ENCODE peak calls at places on chromosomes 2 and 18, in eight cellular contexts. One of them, this sample, is unnamed.

GRCh38 chr18:11752116-11752911 is 63.2 kb downstream of the GNAL start:
- DNase-seq in CD8-positive, alpha-beta T cell: no peak
- DNase-seq in dermis blood vessel endothelial cell: peak; percentile 22
- DNase-seq in effector memory CD8-positive, alpha-beta T cell: no peak
- DNase-seq in nucleus accumbens: no peak
- DNase-seq in posterior cingulate gyrus: peak; percentile 70
- DNase-seq in stimulated activated CD4-positive, alpha-beta T cell treated with anti-CD3 and anti-CD28 coated beads, Interleukin-4, amount 100 ng/mL, for 1 hour: no peak
- DNase-seq in upper lobe of right lung: no peak
- DNase-seq in this sample: peak; percentile 80

GRCh38 chr2:88874063-88874657 is 182.7 kb downstream of the RPIA start:
- DNase-seq in posterior cingulate gyrus: no peak
- DNase-seq in CD8-positive, alpha-beta T cell: no peak
- DNase-seq in effector memory CD8-positive, alpha-beta T cell: peak; percentile 16
- DNase-seq in nucleus accumbens: no peak
- DNase-seq in stimulated activated CD4-positive, alpha-beta T cell treated with anti-CD3 and anti-CD28 coated beads, Interleukin-4, amount 100 ng/mL, for 1 hour: peak; percentile 18
- DNase-seq in upper lobe of right lung: no peak
- DNase-seq in dermis blood vessel endothelial cell: peak; percentile 84
- DNase-seq in this sample: peak; percentile 62

GRCh38 chr2:179559108-179559806 is 294.6 kb upstream of the SESTD1 start:
- DNase-seq in upper lobe of right lung: no peak
- DNase-seq in stimulated activated CD4-positive, alpha-beta T cell treated with anti-CD3 and anti-CD28 coated beads, Interleukin-4, amount 100 ng/mL, for 1 hour: no peak
- DNase-seq in dermis blood vessel endothelial cell: no peak
- DNase-seq in posterior cingulate gyrus: no peak
- DNase-seq in nucleus accumbens: no peak
- DNase-seq in effector memory CD8-positive, alpha-beta T cell: no peak
- DNase-seq in CD8-positive, alpha-beta T cell: no peak
- DNase-seq in this sample: no peak

GRCh38 chr18:49893036-49893435 is 79.7 kb upstream of the ACAA2 start:
- DNase-seq in stimulated activated CD4-positive, alpha-beta T cell treated with anti-CD3 and anti-CD28 coated beads, Interleukin-4, amount 100 ng/mL, for 1 hour: no peak
- DNase-seq in upper lobe of right lung: peak; percentile 7
- DNase-seq in nucleus accumbens: no peak
- DNase-seq in effector memory CD8-positive, alpha-beta T cell: no peak
- DNase-seq in dermis blood vessel endothelial cell: no peak
- DNase-seq in posterior cingulate gyrus: no peak
- DNase-seq in CD8-positive, alpha-beta T cell: no peak
- DNase-seq in this sample: peak; percentile 68

GRCh38 chr18:58682429-58683069 is 11.3 kb downstream of the MALT1 start:
- DNase-seq in nucleus accumbens: no peak
- DNase-seq in effector memory CD8-positive, alpha-beta T cell: no peak
- DNase-seq in posterior cingulate gyrus: no peak
- DNase-seq in stimulated activated CD4-positive, alpha-beta T cell treated with anti-CD3 and anti-CD28 coated beads, Interleukin-4, amount 100 ng/mL, for 1 hour: no peak
- DNase-seq in dermis blood vessel endothelial cell: peak; percentile 75
- DNase-seq in upper lobe of right lung: no peak
- DNase-seq in CD8-positive, alpha-beta T cell: no peak
- DNase-seq in this sample: peak; percentile 38

GRCh38 chr2:235584269-235585007 is 90.6 kb downstream of the AGAP1 start:
- DNase-seq in CD8-positive, alpha-beta T cell: no peak
- DNase-seq in upper lobe of right lung: no peak
- DNase-seq in posterior cingulate gyrus: no peak
- DNase-seq in stimulated activated CD4-positive, alpha-beta T cell treated with anti-CD3 and anti-CD28 coated beads, Interleukin-4, amount 100 ng/mL, for 1 hour: no peak
- DNase-seq in nucleus accumbens: no peak
- DNase-seq in dermis blood vessel endothelial cell: no peak
- DNase-seq in effector memory CD8-positive, alpha-beta T cell: no peak
- DNase-seq in this sample: no peak

GRCh38 chr2:3578987-3579386 is 3.9 kb downstream of the RPS7 start:
- DNase-seq in dermis blood vessel endothelial cell: no peak
- DNase-seq in effector memory CD8-positive, alpha-beta T cell: no peak
- DNase-seq in nucleus accumbens: no peak
- DNase-seq in upper lobe of right lung: no peak
- DNase-seq in posterior cingulate gyrus: no peak
- DNase-seq in CD8-positive, alpha-beta T cell: no peak
- DNase-seq in stimulated activated CD4-positive, alpha-beta T cell treated with anti-CD3 and anti-CD28 coated beads, Interleukin-4, amount 100 ng/mL, for 1 hour: no peak
- DNase-seq in this sample: no peak

GRCh38 chr2:118013221-118013723 is 598 bp downstream of the CCDC93 start:
- DNase-seq in nucleus accumbens: peak; percentile 26
- DNase-seq in stimulated activated CD4-positive, alpha-beta T cell treated with anti-CD3 and anti-CD28 coated beads, Interleukin-4, amount 100 ng/mL, for 1 hour: peak; percentile 30
- DNase-seq in CD8-positive, alpha-beta T cell: peak; percentile 58
- DNase-seq in effector memory CD8-positive, alpha-beta T cell: peak; percentile 27
- DNase-seq in dermis blood vessel endothelial cell: peak; percentile 36
- DNase-seq in upper lobe of right lung: peak; percentile 86
- DNase-seq in posterior cingulate gyrus: peak; percentile 80
- DNase-seq in this sample: peak; percentile 40

GRCh38 chr18:13808294-13809024 is 15.5 kb upstream of the MC5R start:
- DNase-seq in dermis blood vessel endothelial cell: no peak
- DNase-seq in CD8-positive, alpha-beta T cell: no peak
- DNase-seq in upper lobe of right lung: no peak
- DNase-seq in stimulated activated CD4-positive, alpha-beta T cell treated with anti-CD3 and anti-CD28 coated beads, Interleukin-4, amount 100 ng/mL, for 1 hour: no peak
- DNase-seq in effector memory CD8-positive, alpha-beta T cell: no peak
- DNase-seq in posterior cingulate gyrus: no peak
- DNase-seq in nucleus accumbens: no peak
- DNase-seq in this sample: peak; percentile 28

GRCh38 chr2:33437297-33437696 is 39.2 kb upstream of the RASGRP3 start:
- DNase-seq in nucleus accumbens: no peak
- DNase-seq in effector memory CD8-positive, alpha-beta T cell: no peak
- DNase-seq in posterior cingulate gyrus: no peak
- DNase-seq in dermis blood vessel endothelial cell: peak; percentile 53
- DNase-seq in stimulated activated CD4-positive, alpha-beta T cell treated with anti-CD3 and anti-CD28 coated beads, Interleukin-4, amount 100 ng/mL, for 1 hour: no peak
- DNase-seq in upper lobe of right lung: no peak
- DNase-seq in CD8-positive, alpha-beta T cell: no peak
- DNase-seq in this sample: no peak

GRCh38 chr2:191020742-191021381 is 6.9 kb upstream of the STAT1 start:
- DNase-seq in upper lobe of right lung: no peak
- DNase-seq in nucleus accumbens: no peak
- DNase-seq in posterior cingulate gyrus: no peak
- DNase-seq in stimulated activated CD4-positive, alpha-beta T cell treated with anti-CD3 and anti-CD28 coated beads, Interleukin-4, amount 100 ng/mL, for 1 hour: peak; percentile 49
- DNase-seq in effector memory CD8-positive, alpha-beta T cell: no peak
- DNase-seq in CD8-positive, alpha-beta T cell: no peak
- DNase-seq in dermis blood vessel endothelial cell: peak; percentile 49
- DNase-seq in this sample: no peak

GRCh38 chr2:202406445-202406967 is 30.4 kb downstream of the BMPR2 start:
- DNase-seq in nucleus accumbens: no peak
- DNase-seq in posterior cingulate gyrus: no peak
- DNase-seq in stimulated activated CD4-positive, alpha-beta T cell treated with anti-CD3 and anti-CD28 coated beads, Interleukin-4, amount 100 ng/mL, for 1 hour: no peak
- DNase-seq in CD8-positive, alpha-beta T cell: no peak
- DNase-seq in effector memory CD8-positive, alpha-beta T cell: no peak
- DNase-seq in dermis blood vessel endothelial cell: no peak
- DNase-seq in upper lobe of right lung: no peak
- DNase-seq in this sample: no peak

GRCh38 chr2:15158117-15158516 is 403.0 kb downstream of the NBAS start:
- DNase-seq in effector memory CD8-positive, alpha-beta T cell: no peak
- DNase-seq in posterior cingulate gyrus: no peak
- DNase-seq in CD8-positive, alpha-beta T cell: no peak
- DNase-seq in upper lobe of right lung: no peak
- DNase-seq in dermis blood vessel endothelial cell: no peak
- DNase-seq in nucleus accumbens: no peak
- DNase-seq in stimulated activated CD4-positive, alpha-beta T cell treated with anti-CD3 and anti-CD28 coated beads, Interleukin-4, amount 100 ng/mL, for 1 hour: no peak
- DNase-seq in this sample: peak; percentile 51

GRCh38 chr2:59584958-59585357 is 968.5 kb downstream of the BCL11A start:
- DNase-seq in dermis blood vessel endothelial cell: no peak
- DNase-seq in stimulated activated CD4-positive, alpha-beta T cell treated with anti-CD3 and anti-CD28 coated beads, Interleukin-4, amount 100 ng/mL, for 1 hour: no peak
- DNase-seq in effector memory CD8-positive, alpha-beta T cell: no peak
- DNase-seq in nucleus accumbens: no peak
- DNase-seq in CD8-positive, alpha-beta T cell: no peak
- DNase-seq in upper lobe of right lung: no peak
- DNase-seq in posterior cingulate gyrus: no peak
- DNase-seq in this sample: peak; percentile 80

GRCh38 chr2:79792097-79792496 is 279.2 kb downstream of the CTNNA2 start:
- DNase-seq in upper lobe of right lung: no peak
- DNase-seq in posterior cingulate gyrus: no peak
- DNase-seq in nucleus accumbens: no peak
- DNase-seq in effector memory CD8-positive, alpha-beta T cell: no peak
- DNase-seq in dermis blood vessel endothelial cell: no peak
- DNase-seq in stimulated activated CD4-positive, alpha-beta T cell treated with anti-CD3 and anti-CD28 coated beads, Interleukin-4, amount 100 ng/mL, for 1 hour: no peak
- DNase-seq in CD8-positive, alpha-beta T cell: no peak
- DNase-seq in this sample: no peak

GRCh38 chr2:107804608-107805498 is 21.8 kb upstream of the RGPD4 start:
- DNase-seq in effector memory CD8-positive, alpha-beta T cell: no peak
- DNase-seq in stimulated activated CD4-positive, alpha-beta T cell treated with anti-CD3 and anti-CD28 coated beads, Interleukin-4, amount 100 ng/mL, for 1 hour: no peak
- DNase-seq in CD8-positive, alpha-beta T cell: no peak
- DNase-seq in upper lobe of right lung: no peak
- DNase-seq in dermis blood vessel endothelial cell: no peak
- DNase-seq in nucleus accumbens: no peak
- DNase-seq in posterior cingulate gyrus: no peak
- DNase-seq in this sample: no peak

GRCh38 chr2:63801455-63801854 is 40.2 kb upstream of the UGP2 start:
- DNase-seq in CD8-positive, alpha-beta T cell: no peak
- DNase-seq in upper lobe of right lung: no peak
- DNase-seq in posterior cingulate gyrus: no peak
- DNase-seq in nucleus accumbens: no peak
- DNase-seq in stimulated activated CD4-positive, alpha-beta T cell treated with anti-CD3 and anti-CD28 coated beads, Interleukin-4, amount 100 ng/mL, for 1 hour: no peak
- DNase-seq in dermis blood vessel endothelial cell: no peak
- DNase-seq in effector memory CD8-positive, alpha-beta T cell: no peak
- DNase-seq in this sample: no peak

GRCh38 chr18:58909521-58909920 is 44.8 kb downstream of the ZNF532 start:
- DNase-seq in posterior cingulate gyrus: no peak
- DNase-seq in nucleus accumbens: no peak
- DNase-seq in effector memory CD8-positive, alpha-beta T cell: no peak
- DNase-seq in upper lobe of right lung: no peak
- DNase-seq in stimulated activated CD4-positive, alpha-beta T cell treated with anti-CD3 and anti-CD28 coated beads, Interleukin-4, amount 100 ng/mL, for 1 hour: no peak
- DNase-seq in CD8-positive, alpha-beta T cell: no peak
- DNase-seq in dermis blood vessel endothelial cell: no peak
- DNase-seq in this sample: no peak

GRCh38 chr2:120765911-120766757 is 30.5 kb downstream of the GLI2 start:
- DNase-seq in effector memory CD8-positive, alpha-beta T cell: no peak
- DNase-seq in posterior cingulate gyrus: peak; percentile 41
- DNase-seq in stimulated activated CD4-positive, alpha-beta T cell treated with anti-CD3 and anti-CD28 coated beads, Interleukin-4, amount 100 ng/mL, for 1 hour: no peak
- DNase-seq in upper lobe of right lung: peak; percentile 80
- DNase-seq in CD8-positive, alpha-beta T cell: no peak
- DNase-seq in dermis blood vessel endothelial cell: peak; percentile 44
- DNase-seq in nucleus accumbens: no peak
- DNase-seq in this sample: peak; percentile 97

GRCh38 chr2:120460511-120460910 is 114.6 kb downstream of the INHBB start:
- DNase-seq in dermis blood vessel endothelial cell: no peak
- DNase-seq in effector memory CD8-positive, alpha-beta T cell: no peak
- DNase-seq in nucleus accumbens: no peak
- DNase-seq in upper lobe of right lung: peak; percentile 33
- DNase-seq in posterior cingulate gyrus: peak; percentile 9
- DNase-seq in CD8-positive, alpha-beta T cell: no peak
- DNase-seq in stimulated activated CD4-positive, alpha-beta T cell treated with anti-CD3 and anti-CD28 coated beads, Interleukin-4, amount 100 ng/mL, for 1 hour: no peak
- DNase-seq in this sample: no peak

GRCh38 chr2:191857406-191857805 is 10.5 kb upstream of the CAVIN2 start:
- DNase-seq in nucleus accumbens: no peak
- DNase-seq in dermis blood vessel endothelial cell: peak; percentile 97
- DNase-seq in effector memory CD8-positive, alpha-beta T cell: no peak
- DNase-seq in upper lobe of right lung: no peak
- DNase-seq in stimulated activated CD4-positive, alpha-beta T cell treated with anti-CD3 and anti-CD28 coated beads, Interleukin-4, amount 100 ng/mL, for 1 hour: no peak
- DNase-seq in CD8-positive, alpha-beta T cell: no peak
- DNase-seq in posterior cingulate gyrus: no peak
- DNase-seq in this sample: no peak

GRCh38 chr2:69933839-69934613 is 19.1 kb downstream of the MXD1 start:
- DNase-seq in upper lobe of right lung: no peak
- DNase-seq in posterior cingulate gyrus: no peak
- DNase-seq in nucleus accumbens: no peak
- DNase-seq in effector memory CD8-positive, alpha-beta T cell: no peak
- DNase-seq in stimulated activated CD4-positive, alpha-beta T cell treated with anti-CD3 and anti-CD28 coated beads, Interleukin-4, amount 100 ng/mL, for 1 hour: no peak
- DNase-seq in CD8-positive, alpha-beta T cell: no peak
- DNase-seq in dermis blood vessel endothelial cell: peak; percentile 77
- DNase-seq in this sample: no peak

GRCh38 chr2:218168016-218168415 is 1.3 kb upstream of the CXCR1 start:
- DNase-seq in upper lobe of right lung: no peak
- DNase-seq in posterior cingulate gyrus: no peak
- DNase-seq in nucleus accumbens: no peak
- DNase-seq in stimulated activated CD4-positive, alpha-beta T cell treated with anti-CD3 and anti-CD28 coated beads, Interleukin-4, amount 100 ng/mL, for 1 hour: no peak
- DNase-seq in CD8-positive, alpha-beta T cell: no peak
- DNase-seq in dermis blood vessel endothelial cell: no peak
- DNase-seq in effector memory CD8-positive, alpha-beta T cell: no peak
- DNase-seq in this sample: no peak

GRCh38 chr2:159410276-159410675 is 123.8 kb upstream of the WDSUB1 start:
- DNase-seq in stimulated activated CD4-positive, alpha-beta T cell treated with anti-CD3 and anti-CD28 coated beads, Interleukin-4, amount 100 ng/mL, for 1 hour: no peak
- DNase-seq in effector memory CD8-positive, alpha-beta T cell: no peak
- DNase-seq in CD8-positive, alpha-beta T cell: no peak
- DNase-seq in upper lobe of right lung: no peak
- DNase-seq in nucleus accumbens: no peak
- DNase-seq in dermis blood vessel endothelial cell: no peak
- DNase-seq in posterior cingulate gyrus: no peak
- DNase-seq in this sample: peak; percentile 2

GRCh38 chr2:133710613-133711012 is 142.3 kb upstream of the NCKAP5 start:
- DNase-seq in posterior cingulate gyrus: no peak
- DNase-seq in dermis blood vessel endothelial cell: no peak
- DNase-seq in upper lobe of right lung: no peak
- DNase-seq in stimulated activated CD4-positive, alpha-beta T cell treated with anti-CD3 and anti-CD28 coated beads, Interleukin-4, amount 100 ng/mL, for 1 hour: no peak
- DNase-seq in nucleus accumbens: no peak
- DNase-seq in CD8-positive, alpha-beta T cell: no peak
- DNase-seq in effector memory CD8-positive, alpha-beta T cell: no peak
- DNase-seq in this sample: no peak

GRCh38 chr2:58427572-58428285 is 186.6 kb upstream of the FANCL start:
- DNase-seq in dermis blood vessel endothelial cell: peak; percentile 42
- DNase-seq in CD8-positive, alpha-beta T cell: no peak
- DNase-seq in upper lobe of right lung: no peak
- DNase-seq in effector memory CD8-positive, alpha-beta T cell: no peak
- DNase-seq in posterior cingulate gyrus: peak; percentile 89
- DNase-seq in nucleus accumbens: peak; percentile 49
- DNase-seq in stimulated activated CD4-positive, alpha-beta T cell treated with anti-CD3 and anti-CD28 coated beads, Interleukin-4, amount 100 ng/mL, for 1 hour: no peak
- DNase-seq in this sample: peak; percentile 84

GRCh38 chr2:96923201-96923600 is 53.3 kb upstream of the SEMA4C start:
- DNase-seq in nucleus accumbens: no peak
- DNase-seq in CD8-positive, alpha-beta T cell: no peak
- DNase-seq in dermis blood vessel endothelial cell: no peak
- DNase-seq in posterior cingulate gyrus: peak; percentile 66
- DNase-seq in effector memory CD8-positive, alpha-beta T cell: no peak
- DNase-seq in stimulated activated CD4-positive, alpha-beta T cell treated with anti-CD3 and anti-CD28 coated beads, Interleukin-4, amount 100 ng/mL, for 1 hour: no peak
- DNase-seq in upper lobe of right lung: no peak
- DNase-seq in this sample: no peak

GRCh38 chr2:182372661-182373060 is 54.2 kb downstream of the PDE1A start:
- DNase-seq in upper lobe of right lung: no peak
- DNase-seq in CD8-positive, alpha-beta T cell: no peak
- DNase-seq in dermis blood vessel endothelial cell: peak; percentile 79
- DNase-seq in nucleus accumbens: no peak
- DNase-seq in posterior cingulate gyrus: no peak
- DNase-seq in effector memory CD8-positive, alpha-beta T cell: no peak
- DNase-seq in stimulated activated CD4-positive, alpha-beta T cell treated with anti-CD3 and anti-CD28 coated beads, Interleukin-4, amount 100 ng/mL, for 1 hour: no peak
- DNase-seq in this sample: peak; percentile 40

GRCh38 chr2:135052997-135053474 is 944 bp downstream of the RAB3GAP1 start:
- DNase-seq in posterior cingulate gyrus: no peak
- DNase-seq in stimulated activated CD4-positive, alpha-beta T cell treated with anti-CD3 and anti-CD28 coated beads, Interleukin-4, amount 100 ng/mL, for 1 hour: peak; percentile 15
- DNase-seq in upper lobe of right lung: no peak
- DNase-seq in effector memory CD8-positive, alpha-beta T cell: peak; percentile 20
- DNase-seq in CD8-positive, alpha-beta T cell: no peak
- DNase-seq in dermis blood vessel endothelial cell: peak; percentile 39
- DNase-seq in nucleus accumbens: no peak
- DNase-seq in this sample: peak; percentile 35

GRCh38 chr2:48249631-48250473 is 280.1 kb upstream of the STON1 start:
- DNase-seq in posterior cingulate gyrus: no peak
- DNase-seq in stimulated activated CD4-positive, alpha-beta T cell treated with anti-CD3 and anti-CD28 coated beads, Interleukin-4, amount 100 ng/mL, for 1 hour: no peak
- DNase-seq in CD8-positive, alpha-beta T cell: no peak
- DNase-seq in effector memory CD8-positive, alpha-beta T cell: no peak
- DNase-seq in dermis blood vessel endothelial cell: no peak
- DNase-seq in upper lobe of right lung: no peak
- DNase-seq in nucleus accumbens: no peak
- DNase-seq in this sample: no peak

GRCh38 chr2:117470311-117471095 is 344.0 kb upstream of the DDX18 start:
- DNase-seq in CD8-positive, alpha-beta T cell: no peak
- DNase-seq in dermis blood vessel endothelial cell: peak; percentile 6
- DNase-seq in effector memory CD8-positive, alpha-beta T cell: no peak
- DNase-seq in nucleus accumbens: no peak
- DNase-seq in stimulated activated CD4-positive, alpha-beta T cell treated with anti-CD3 and anti-CD28 coated beads, Interleukin-4, amount 100 ng/mL, for 1 hour: no peak
- DNase-seq in upper lobe of right lung: no peak
- DNase-seq in posterior cingulate gyrus: no peak
- DNase-seq in this sample: peak; percentile 86

GRCh38 chr18:52228158-52228557 is 111.8 kb upstream of the DCC start:
- DNase-seq in CD8-positive, alpha-beta T cell: no peak
- DNase-seq in upper lobe of right lung: no peak
- DNase-seq in effector memory CD8-positive, alpha-beta T cell: no peak
- DNase-seq in stimulated activated CD4-positive, alpha-beta T cell treated with anti-CD3 and anti-CD28 coated beads, Interleukin-4, amount 100 ng/mL, for 1 hour: no peak
- DNase-seq in posterior cingulate gyrus: no peak
- DNase-seq in nucleus accumbens: no peak
- DNase-seq in dermis blood vessel endothelial cell: no peak
- DNase-seq in this sample: no peak

GRCh38 chr2:231926180-231926741 is at the start of gene NPPC:
- DNase-seq in stimulated activated CD4-positive, alpha-beta T cell treated with anti-CD3 and anti-CD28 coated beads, Interleukin-4, amount 100 ng/mL, for 1 hour: peak; percentile 77
- DNase-seq in upper lobe of right lung: peak; percentile 65
- DNase-seq in posterior cingulate gyrus: peak; percentile 92
- DNase-seq in dermis blood vessel endothelial cell: peak; percentile 70
- DNase-seq in effector memory CD8-positive, alpha-beta T cell: no peak
- DNase-seq in CD8-positive, alpha-beta T cell: peak; percentile 69
- DNase-seq in nucleus accumbens: peak; percentile 62
- DNase-seq in this sample: peak; percentile 76